ENCODE peak calls at places on chromosomes 16 and 17, in five cellular contexts. One of them, this sample, is unnamed.

GRCh38 chr16:84040823-84041391 is 1.7 kb downstream of the SLC38A8 start:
- DNase-seq in breast epithelium: peak; percentile 53
- DNase-seq in lower leg skin: no peak
- DNase-seq in DND-41: no peak
- DNase-seq in choroid plexus epithelial cell: no peak
- DNase-seq in this sample: no peak

GRCh38 chr17:65550758-65551157 is 10.7 kb downstream of the AXIN2 start:
- DNase-seq in breast epithelium: no peak
- DNase-seq in lower leg skin: no peak
- DNase-seq in DND-41: no peak
- DNase-seq in choroid plexus epithelial cell: no peak
- DNase-seq in this sample: no peak

GRCh38 chr17:28306954-28307401 is 12.0 kb upstream of the TMEM97 start:
- DNase-seq in breast epithelium: no peak
- DNase-seq in lower leg skin: no peak
- DNase-seq in DND-41: no peak
- DNase-seq in choroid plexus epithelial cell: no peak
- DNase-seq in this sample: no peak

GRCh38 chr16:188674-189073 is 8.4 kb downstream of the HBQ1 start:
- DNase-seq in breast epithelium: no peak
- DNase-seq in lower leg skin: no peak
- DNase-seq in DND-41: peak; percentile 53
- DNase-seq in choroid plexus epithelial cell: no peak
- DNase-seq in this sample: no peak

GRCh38 chr17:17820046-17820445 is 16.7 kb downstream of the SREBF1 start:
- DNase-seq in breast epithelium: no peak
- DNase-seq in lower leg skin: no peak
- DNase-seq in DND-41: no peak
- DNase-seq in choroid plexus epithelial cell: no peak
- DNase-seq in this sample: no peak

GRCh38 chr16:23699100-23699499 is 13.9 kb downstream of the ERN2 start:
- DNase-seq in breast epithelium: peak; percentile 50
- DNase-seq in lower leg skin: no peak
- DNase-seq in DND-41: no peak
- DNase-seq in choroid plexus epithelial cell: no peak
- DNase-seq in this sample: no peak

GRCh38 chr17:75404223-75404738 is 1.2 kb downstream of the GRB2 start:
- DNase-seq in breast epithelium: no peak
- DNase-seq in lower leg skin: peak; percentile 86
- DNase-seq in DND-41: peak; percentile 74
- DNase-seq in choroid plexus epithelial cell: peak; percentile 90
- DNase-seq in this sample: peak; percentile 86

GRCh38 chr17:49369089-49369488 is 7.0 kb upstream of the ZNF652 start:
- DNase-seq in breast epithelium: no peak
- DNase-seq in lower leg skin: peak; percentile 10
- DNase-seq in DND-41: no peak
- DNase-seq in choroid plexus epithelial cell: no peak
- DNase-seq in this sample: no peak

GRCh38 chr16:19123535-19124178 is 9.9 kb downstream of the ITPRIPL2 start:
- DNase-seq in breast epithelium: no peak
- DNase-seq in lower leg skin: no peak
- DNase-seq in DND-41: no peak
- DNase-seq in choroid plexus epithelial cell: no peak
- DNase-seq in this sample: no peak

GRCh38 chr17:33637534-33637933 is 344.4 kb upstream of the ASIC2 start:
- DNase-seq in breast epithelium: no peak
- DNase-seq in lower leg skin: no peak
- DNase-seq in DND-41: no peak
- DNase-seq in choroid plexus epithelial cell: no peak
- DNase-seq in this sample: no peak

GRCh38 chr16:57742543-57742942 is 7.0 kb downstream of the KATNB1 start:
- DNase-seq in breast epithelium: no peak
- DNase-seq in lower leg skin: no peak
- DNase-seq in DND-41: no peak
- DNase-seq in choroid plexus epithelial cell: no peak
- DNase-seq in this sample: no peak

GRCh38 chr16:77905356-77905920 is 116.9 kb upstream of the CLEC3A start:
- DNase-seq in breast epithelium: no peak
- DNase-seq in lower leg skin: no peak
- DNase-seq in DND-41: no peak
- DNase-seq in choroid plexus epithelial cell: peak; percentile 18
- DNase-seq in this sample: no peak

GRCh38 chr17:44878627-44879221 is 20.5 kb downstream of the EFTUD2 start:
- DNase-seq in breast epithelium: no peak
- DNase-seq in lower leg skin: no peak
- DNase-seq in DND-41: peak; percentile 39
- DNase-seq in choroid plexus epithelial cell: peak; percentile 60
- DNase-seq in this sample: peak; percentile 59

GRCh38 chr16:77359065-77359502 is 75.8 kb downstream of the ADAMTS18 start:
- DNase-seq in breast epithelium: no peak
- DNase-seq in lower leg skin: no peak
- DNase-seq in DND-41: no peak
- DNase-seq in choroid plexus epithelial cell: peak; percentile 60
- DNase-seq in this sample: peak; percentile 49

GRCh38 chr17:869567-870530 is 87.7 kb downstream of the MRM3 start:
- DNase-seq in breast epithelium: peak; percentile 61
- DNase-seq in lower leg skin: peak; percentile 92
- DNase-seq in DND-41: no peak
- DNase-seq in choroid plexus epithelial cell: peak; percentile 47
- DNase-seq in this sample: peak; percentile 83

GRCh38 chr17:65472602-65473001 is 88.8 kb downstream of the AXIN2 start:
- DNase-seq in breast epithelium: peak; percentile 43
- DNase-seq in lower leg skin: no peak
- DNase-seq in DND-41: no peak
- DNase-seq in choroid plexus epithelial cell: peak; percentile 31
- DNase-seq in this sample: peak; percentile 78

GRCh38 chr17:8430966-8431365 is 4.7 kb upstream of the NDEL1 start:
- DNase-seq in breast epithelium: peak; percentile 87
- DNase-seq in lower leg skin: peak; percentile 91
- DNase-seq in DND-41: no peak
- DNase-seq in choroid plexus epithelial cell: no peak
- DNase-seq in this sample: peak; percentile 97

DNA sequence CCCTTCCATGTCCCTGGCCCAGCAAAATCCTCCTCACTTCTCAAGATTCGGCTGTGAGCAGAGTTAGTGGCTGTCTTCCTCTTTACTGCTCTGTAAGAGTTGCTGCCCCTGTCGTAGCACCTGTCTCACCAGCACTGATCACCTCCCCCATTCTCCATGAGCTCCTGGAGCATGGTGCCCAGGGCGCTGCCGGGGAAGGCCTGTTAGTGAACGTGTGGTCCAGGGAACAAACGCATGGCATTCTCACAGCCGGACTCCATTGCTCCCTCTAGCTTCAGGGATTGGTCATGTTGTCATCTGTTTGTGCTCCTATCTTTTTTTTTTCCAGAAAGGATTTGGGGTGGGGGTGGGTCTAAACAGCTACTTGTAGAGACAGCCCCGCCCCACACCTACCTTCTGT is 141.2 kb downstream of the CMIP start:
- DNase-seq in breast epithelium: no peak
- DNase-seq in lower leg skin: no peak
- DNase-seq in DND-41: no peak
- DNase-seq in choroid plexus epithelial cell: peak; percentile 23
- DNase-seq in this sample: no peak
- TF ChIP-seq CTCF in breast epithelium: no peak
- TF ChIP-seq CTCF in lower leg skin: no peak
- TF ChIP-seq CTCF in DND-41: peak; percentile 23
- TF ChIP-seq CTCF in choroid plexus epithelial cell: peak; percentile 57
- TF ChIP-seq CTCF in this sample: peak; percentile 8

GRCh38 chr16:2478273-2478672 is 3.3 kb downstream of the TBC1D24 start:
- DNase-seq in breast epithelium: no peak
- DNase-seq in lower leg skin: no peak
- DNase-seq in DND-41: no peak
- DNase-seq in choroid plexus epithelial cell: no peak
- DNase-seq in this sample: no peak
- H3K4me3 ChIP-seq in breast epithelium: no peak overlapping the region
- H3K4me3 ChIP-seq in lower leg skin: no peak overlapping the region
- H3K4me3 ChIP-seq in DND-41: no peak overlapping the region
- H3K4me3 ChIP-seq in choroid plexus epithelial cell: no peak overlapping the region
- H3K4me3 ChIP-seq in this sample: no peak overlapping the region

GRCh38 chr17:40888321-40888720 is 3.3 kb upstream of the KRT20 start:
- DNase-seq in breast epithelium: no peak
- DNase-seq in lower leg skin: no peak
- DNase-seq in DND-41: no peak
- DNase-seq in choroid plexus epithelial cell: no peak
- DNase-seq in this sample: no peak

GRCh38 chr17:40886090-40886489 is 1.0 kb upstream of the KRT20 start:
- DNase-seq in breast epithelium: no peak
- DNase-seq in lower leg skin: no peak
- DNase-seq in DND-41: no peak
- DNase-seq in choroid plexus epithelial cell: no peak
- DNase-seq in this sample: no peak

GRCh38 chr17:40883031-40883430 is 2.0 kb downstream of the KRT20 start:
- DNase-seq in breast epithelium: no peak
- DNase-seq in lower leg skin: no peak
- DNase-seq in DND-41: no peak
- DNase-seq in choroid plexus epithelial cell: no peak
- DNase-seq in this sample: no peak

GRCh38 chr17:40883960-40884359 is 1.1 kb downstream of the KRT20 start:
- DNase-seq in breast epithelium: no peak
- DNase-seq in lower leg skin: no peak
- DNase-seq in DND-41: no peak
- DNase-seq in choroid plexus epithelial cell: no peak
- DNase-seq in this sample: no peak

DNA sequence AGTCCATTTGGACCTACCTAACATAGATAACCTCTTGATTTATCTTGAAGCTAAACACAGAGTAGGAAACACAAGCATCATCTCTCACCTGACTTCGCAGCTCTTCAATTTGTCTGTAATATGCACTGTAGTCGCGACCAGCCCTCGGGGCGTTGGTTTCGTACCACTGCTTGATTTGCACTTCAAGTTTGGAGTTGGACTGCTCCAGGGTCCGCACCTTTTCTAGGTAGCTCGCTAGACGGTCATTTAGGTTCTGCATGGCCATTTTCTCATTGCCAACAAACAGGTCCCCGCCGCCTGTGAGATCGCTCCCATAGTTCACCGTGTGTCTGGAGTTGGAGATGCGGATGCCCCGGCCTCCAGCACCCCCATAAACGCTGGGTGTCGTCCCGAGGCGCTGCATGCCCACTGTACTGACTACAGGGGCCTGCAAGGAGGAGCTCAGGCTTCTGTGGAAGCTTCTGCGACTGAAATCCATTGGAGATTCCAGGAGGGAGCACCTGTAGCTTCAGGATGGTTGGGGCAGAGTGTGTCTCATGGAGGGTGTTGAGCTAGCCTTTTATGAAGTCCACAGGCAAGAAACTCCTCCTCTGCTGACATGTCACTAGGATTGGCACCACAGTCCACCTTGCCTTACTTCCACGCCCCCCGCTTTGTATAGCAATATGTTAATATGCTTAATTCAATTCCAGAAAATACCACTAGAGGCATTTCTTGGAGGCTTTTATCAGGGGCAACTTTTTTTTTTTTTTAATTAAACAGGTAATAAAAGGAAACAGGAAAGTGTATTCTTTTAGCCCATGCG is at the start of gene KRT20:
- DNase-seq in breast epithelium: no peak
- DNase-seq in lower leg skin: no peak
- DNase-seq in DND-41: no peak
- DNase-seq in choroid plexus epithelial cell: no peak
- DNase-seq in this sample: no peak
- TF ChIP-seq CTCF in breast epithelium: no peak
- TF ChIP-seq CTCF in lower leg skin: no peak
- TF ChIP-seq CTCF in DND-41: no peak
- TF ChIP-seq CTCF in choroid plexus epithelial cell: peak; percentile 34
- TF ChIP-seq CTCF in this sample: peak; percentile 24

GRCh38 chr16:88651989-88652762 is 1.3 kb upstream of the CYBA start:
- DNase-seq in breast epithelium: no peak
- DNase-seq in lower leg skin: no peak
- DNase-seq in DND-41: no peak
- DNase-seq in choroid plexus epithelial cell: no peak
- DNase-seq in this sample: no peak
- H3K4me3 ChIP-seq in breast epithelium: no peak overlapping the region
- H3K4me3 ChIP-seq in lower leg skin: no peak overlapping the region
- H3K4me3 ChIP-seq in DND-41: no peak overlapping the region
- H3K4me3 ChIP-seq in choroid plexus epithelial cell: no peak overlapping the region
- H3K4me3 ChIP-seq in this sample: no peak overlapping the region

GRCh38 chr17:64053101-64053500 is 32.7 kb upstream of the ICAM2 start:
- DNase-seq in breast epithelium: no peak
- DNase-seq in lower leg skin: no peak
- DNase-seq in DND-41: no peak
- DNase-seq in choroid plexus epithelial cell: no peak
- DNase-seq in this sample: no peak
- TF ChIP-seq CTCF in breast epithelium: no peak
- TF ChIP-seq CTCF in lower leg skin: no peak
- TF ChIP-seq CTCF in DND-41: no peak
- TF ChIP-seq CTCF in choroid plexus epithelial cell: no peak
- TF ChIP-seq CTCF in this sample: no peak

GRCh38 chr17:73286863-73287296 is 24.9 kb downstream of the CDC42EP4 start:
- DNase-seq in breast epithelium: no peak
- DNase-seq in lower leg skin: no peak
- DNase-seq in DND-41: no peak
- DNase-seq in choroid plexus epithelial cell: peak; percentile 73
- DNase-seq in this sample: peak; percentile 90
- H3K4me3 ChIP-seq in breast epithelium: no peak overlapping the region
- H3K4me3 ChIP-seq in lower leg skin: no peak overlapping the region
- H3K4me3 ChIP-seq in DND-41: no peak overlapping the region
- H3K4me3 ChIP-seq in choroid plexus epithelial cell: no peak overlapping the region
- H3K4me3 ChIP-seq in this sample: no peak overlapping the region

DNA sequence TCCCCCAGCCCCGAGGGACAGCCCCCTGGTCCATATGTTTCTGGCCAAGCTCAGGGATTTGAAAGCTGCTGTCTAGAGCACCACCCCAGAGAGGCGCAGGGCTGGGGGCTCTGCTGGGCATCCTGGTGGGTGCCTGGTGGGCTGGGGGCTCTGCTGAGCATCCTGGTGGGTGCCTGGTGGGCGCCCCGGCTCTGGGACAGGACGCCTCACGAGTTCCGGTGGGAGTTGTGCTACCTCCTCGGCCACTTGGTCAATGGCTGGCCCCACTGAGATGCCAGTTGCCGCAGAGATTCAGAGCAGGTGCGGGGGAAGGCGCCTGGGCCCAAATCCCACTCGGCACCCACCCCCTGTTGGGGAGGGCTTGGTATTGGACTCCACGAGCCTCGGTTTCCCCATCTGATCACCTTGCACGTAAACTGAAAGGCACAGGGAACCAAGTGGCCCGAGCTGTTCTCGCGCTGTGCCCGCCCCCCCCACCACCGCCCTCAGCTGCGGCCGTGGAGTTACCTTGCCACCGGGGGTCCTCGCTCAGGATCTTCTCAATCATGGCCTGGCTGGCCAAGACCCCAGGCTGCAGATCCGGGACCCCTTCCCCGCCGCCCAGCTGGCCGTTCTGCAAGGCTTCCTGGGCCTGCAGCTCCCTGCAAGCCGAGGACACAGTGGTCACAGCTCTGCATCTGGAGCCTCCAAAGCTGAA is 13.3 kb downstream of the UNKL start:
- DNase-seq in breast epithelium: no peak
- DNase-seq in lower leg skin: no peak
- DNase-seq in DND-41: no peak
- DNase-seq in choroid plexus epithelial cell: no peak
- DNase-seq in this sample: no peak
- TF ChIP-seq CTCF in breast epithelium: no peak
- TF ChIP-seq CTCF in lower leg skin: no peak
- TF ChIP-seq CTCF in DND-41: no peak
- TF ChIP-seq CTCF in choroid plexus epithelial cell: no peak
- TF ChIP-seq CTCF in this sample: no peak

This sample was measured in fibroblast of the aortic adventitia.